ENCODE peak calls at places on chromosomes 16 and 17, in eight cellular contexts. K is NCI-H1694; D is T-helper 9 cell; O is B cell; E is activated CD8-positive, alpha-beta memory T cell treated with anti-CD3 and anti-CD28 coated beads for 48 hours; I is endothelial cell; R is stimulated activated CD8-positive, alpha-beta memory T cell treated with anti-CD3 and anti-CD28 coated beads, Interleukin-4, amount 100 ng/mL, for 1 hour; L is NCI-H1105. C is an unnamed sample.

GRCh38 chr16:89478576-89479221 is 11.7 kb downstream of the ANKRD11 start:
- DNase-seq in D (no peak), R (no peak), I (no peak), E (no peak), K (no peak), L (no peak), O (no peak), C (peak)

GRCh38 chr17:41571561-41572434 is at the start of gene KRT9:
- DNase-seq in O (no peak), L (no peak), E (no peak), D (no peak), K (no peak), R (no peak), I (no peak), C (no peak)

GRCh38 chr16:31709181-31709580 is 164.4 kb upstream of the ZNF267 start:
- DNase-seq in K (no peak), E (no peak), L (no peak), I (no peak), R (no peak), D (no peak), O (no peak), C (no peak)

GRCh38 chr16:12268602-12269001 is 292.1 kb downstream of the SNX29 start:
- DNase-seq in I (no peak), L (no peak), R (no peak), E (no peak), O (no peak), D (no peak), K (no peak), C (peak)

GRCh38 chr17:145671-146541 is 8.5 kb downstream of the SCGB1C2 start:
- DNase-seq in R (no peak), I (peak), O (no peak), E (no peak), L (no peak), D (no peak), K (no peak), C (no peak)

GRCh38 chr16:69890114-69890890 is 60.8 kb upstream of the CLEC18A start:
- DNase-seq in K (no peak), R (no peak), I (peak), O (no peak), D (no peak), E (no peak), L (peak), C (peak)

GRCh38 chr16:11783319-11784047 is 13.6 kb downstream of the ZC3H7A start:
- DNase-seq in L (no peak), O (peak), D (peak), E (no peak), I (no peak), R (no peak), K (no peak), C (peak)

GRCh38 chr16:4488486-4488967 is 12.3 kb downstream of the HMOX2 start:
- DNase-seq in I (no peak), O (no peak), R (no peak), D (no peak), E (no peak), K (no peak), L (no peak), C (peak)

GRCh38 chr17:13281626-13282025 is 263.8 kb upstream of the ELAC2 start:
- DNase-seq in L (no peak), I (no peak), D (no peak), K (no peak), E (no peak), R (no peak), O (no peak), C (no peak)

GRCh38 chr17:63086483-63087185 is 120.6 kb downstream of the TANC2 start:
- DNase-seq in O (no peak), I (no peak), K (no peak), L (no peak), E (no peak), D (no peak), R (no peak), C (no peak)

GRCh38 chr16:84749815-84750214 is 50.0 kb downstream of the USP10 start:
- DNase-seq in K (no peak), O (no peak), D (no peak), L (no peak), I (no peak), R (no peak), E (no peak), C (peak)

GRCh38 chr16:53084141-53084541 is 29.4 kb downstream of the CHD9 start:
- DNase-seq in E (no peak), D (no peak), K (no peak), O (no peak), R (no peak), L (no peak), I (no peak), C (no peak)

GRCh38 chr16:56713794-56714193 is 16.1 kb upstream of the NUP93 start:
- DNase-seq in R (no peak), L (no peak), K (no peak), I (no peak), O (no peak), E (no peak), D (no peak), C (no peak)

GRCh38 chr17:45314761-45315549 is 1.9 kb downstream of the MAP3K14 start:
- DNase-seq in K (no peak), R (no peak), E (no peak), O (peak), L (no peak), I (no peak), D (no peak), C (peak)

GRCh38 chr16:85648782-85649181 is 35.7 kb downstream of the GSE1 start:
- DNase-seq in I (no peak), K (no peak), E (no peak), L (no peak), R (no peak), O (no peak), D (no peak), C (no peak)

GRCh38 chr17:28524476-28525415 is 18.6 kb downstream of the FOXN1 start:
- DNase-seq in O (no peak), I (no peak), R (no peak), K (no peak), L (no peak), E (no peak), D (no peak), C (peak)

GRCh38 chr16:17572145-17572544 is 101.4 kb upstream of the XYLT1 start:
- DNase-seq in R (no peak), D (no peak), E (no peak), K (no peak), I (no peak), L (no peak), O (no peak), C (no peak)

GRCh38 chr16:57115504-57116182 is 23.3 kb downstream of the CPNE2 start:
- DNase-seq in R (no peak), K (no peak), E (no peak), I (no peak), O (no peak), L (peak), D (no peak), C (no peak)

C was measured in EH.